ENCODE peak calls at places on chromosomes 2 and 18, in five cellular contexts. D is tibial artery, N is tibial nerve, P is heart right ventricle, O is Panc1. G is an unnamed sample.
A peak's percentile ranks its signal among the peaks of the same experiment; 100 is the strongest.

GRCh38 chr2:768484-768883 is 91.3 kb upstream of the TMEM18 start:
- DNase-seq in P (no peak), D (no peak), N (no peak), O (no peak), G (no peak)

GRCh38 chr2:109721626-109722025 is 72.5 kb upstream of the RGPD5 start:
- DNase-seq in O (no peak), D (peak; percentile 42), P (no peak), N (no peak), G (no peak)

GRCh38 chr2:72236445-72237067 is 88.9 kb upstream of the CYP26B1 start:
- DNase-seq in O (no peak), N (no peak), D (no peak), P (no peak), G (no peak)

GRCh38 chr18:61569176-61569892 is 236.1 kb downstream of the CDH20 start:
- DNase-seq in O (no peak), N (no peak), D (peak; percentile 72), P (peak; percentile 63), G (no peak)

GRCh38 chr2:149155181-149155580 is 116.7 kb downstream of the LYPD6B start:
- DNase-seq in P (no peak), O (no peak), D (no peak), N (no peak), G (peak; percentile 28)

GRCh38 chr18:50131591-50131990 is 63.4 kb downstream of the MYO5B start:
- DNase-seq in O (no peak), N (no peak), P (no peak), D (no peak), G (no peak)

GRCh38 chr2:9333591-9334171 is 89.6 kb downstream of the ITGB1BP1 start:
- DNase-seq in N (peak; percentile 65), P (peak; percentile 73), D (peak; percentile 86), O (peak; percentile 55), G (peak; percentile 37)

GRCh38 chr2:112182581-112183034 is 44.4 kb downstream of the FBLN7 start:
- DNase-seq in P (no peak), O (no peak), D (no peak), N (no peak), G (no peak)

GRCh38 chr2:240793313-240794177 is 26.5 kb downstream of the KIF1A start:
- DNase-seq in P (no peak), D (no peak), N (no peak), O (no peak), G (peak; percentile 43)

DNA sequence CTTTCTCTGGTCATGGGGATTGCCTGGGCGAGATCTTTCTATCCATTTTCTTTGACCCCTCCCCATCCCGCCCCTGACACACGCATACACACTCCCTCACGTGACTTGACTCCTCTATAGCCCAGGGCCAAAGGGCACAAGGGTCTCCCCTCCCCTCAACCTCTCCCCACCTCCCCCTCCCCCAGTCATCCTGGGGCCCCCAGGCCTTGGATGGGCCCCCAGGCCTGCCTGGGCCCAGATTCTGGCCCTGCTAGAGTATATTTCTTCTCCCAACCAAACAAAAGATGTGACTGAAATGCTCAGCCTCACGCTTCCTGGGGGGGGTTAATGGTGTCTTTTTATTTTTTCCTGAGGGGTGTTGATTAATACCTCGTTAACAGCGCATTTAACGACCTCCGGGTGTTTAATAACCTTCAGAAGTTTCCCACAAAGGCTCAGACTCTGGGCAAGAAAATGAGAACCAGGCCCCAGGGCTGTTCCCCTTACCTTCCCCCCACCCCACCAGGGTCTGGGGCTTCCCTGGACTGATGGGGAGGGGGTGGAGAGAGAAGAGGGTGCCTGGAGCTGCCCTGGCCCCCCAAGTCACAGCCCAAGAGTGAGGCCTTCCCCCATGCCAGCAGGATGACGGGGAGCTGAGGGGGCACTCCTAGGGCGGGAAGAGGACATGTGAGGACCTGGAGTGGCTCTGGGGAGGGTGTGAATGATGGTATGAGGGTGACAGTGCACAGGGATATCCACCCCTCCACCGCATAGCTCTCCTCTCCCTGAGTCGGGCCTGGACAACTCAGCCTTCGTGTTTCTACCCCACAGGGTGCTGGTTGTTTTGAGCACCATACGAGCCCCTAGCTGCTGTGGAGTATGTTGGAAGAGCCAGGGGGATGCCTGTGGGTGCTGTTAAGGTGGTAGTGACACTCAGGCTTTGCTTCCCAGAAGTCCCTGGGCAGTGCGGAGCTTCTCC is 3.6 kb downstream of the PKDCC start:
- DNase-seq in P (no peak), N (no peak), D (no peak), O (no peak), G (no peak)
- H3K4me3 ChIP-seq in P (peak overlapping the region; percentile 86), N (peak overlapping the region; percentile 74), D (peak overlapping the region; percentile 79), O (no peak overlapping the region), G (no peak overlapping the region)

GRCh38 chr2:64656379-64656778 is 2.7 kb upstream of the SERTAD2 start:
- DNase-seq in O (no peak), D (no peak), P (no peak), N (no peak), G (no peak)
- H3K4me1 ChIP-seq in O (peaks cover 20% of the 10 kb centered on the region), D (peaks cover 9% of the 10 kb centered on the region), P (peaks cover 30% of the 10 kb centered on the region), N (peaks cover 19% of the 10 kb centered on the region), G (peaks cover 4% of the 10 kb centered on the region)

DNA sequence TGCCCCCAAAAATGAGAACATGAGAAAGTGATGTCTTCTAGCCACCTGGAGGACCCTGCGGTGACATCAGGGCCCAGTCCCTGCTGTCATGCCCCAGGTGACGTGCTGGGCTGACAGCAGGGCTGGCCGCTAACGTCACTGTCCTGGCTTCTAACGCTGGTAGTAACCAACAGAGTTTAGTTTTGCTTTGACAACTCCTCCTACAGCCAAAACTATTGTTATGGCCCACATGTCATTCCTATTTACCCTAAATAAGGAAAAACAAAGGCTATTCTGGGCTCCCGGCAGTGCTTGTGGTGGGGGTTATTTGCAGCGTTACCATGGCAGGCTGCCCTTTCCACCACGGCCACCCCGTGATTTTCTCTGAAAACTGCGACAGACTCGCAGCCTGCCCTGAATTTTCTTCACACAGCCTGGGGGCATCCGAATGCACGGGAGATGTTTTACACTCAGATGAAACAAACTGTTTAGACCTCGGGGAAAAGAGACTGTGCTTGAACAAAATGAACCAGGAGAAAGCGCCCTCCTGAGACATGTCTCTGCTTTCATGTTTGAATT is 115.2 kb downstream of the FAM210A start:
- DNase-seq in D (peak; percentile 81), P (peak; percentile 80), N (no peak), O (no peak), G (no peak)
- H3K4me3 ChIP-seq in D (peak overlapping the region; percentile 52), P (peak overlapping the region; percentile 44), N (peak overlapping the region; percentile 46), O (no peak overlapping the region), G (no peak overlapping the region)

DNA sequence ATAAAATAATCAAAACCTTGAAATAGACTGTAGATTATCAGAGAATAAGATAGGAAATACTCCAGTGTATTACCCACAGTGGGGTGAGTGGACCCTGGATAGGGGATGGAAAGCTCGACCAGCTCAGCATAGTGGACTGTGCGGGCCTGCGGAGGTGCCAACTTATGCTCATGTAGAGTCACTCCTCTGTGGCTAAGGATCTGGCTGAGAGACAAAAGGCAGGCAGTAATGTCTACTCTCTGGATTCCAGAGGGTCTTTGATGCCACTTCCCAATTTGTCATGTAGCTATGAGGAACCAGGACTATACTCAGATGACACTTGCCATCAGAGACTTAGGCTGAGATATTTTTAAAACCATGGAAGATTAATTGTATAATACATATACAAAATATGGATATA is 101.9 kb upstream of the MCFD2 start:
- DNase-seq in P (no peak), N (no peak), D (no peak), O (no peak), G (no peak)
- H3K4me1 ChIP-seq in P (peaks cover 74% of the 10 kb centered on the region), N (no peaks in the 10 kb centered on the region), D (peaks cover 47% of the 10 kb centered on the region), O (peaks cover 15% of the 10 kb centered on the region), G (no peaks in the 10 kb centered on the region)

GRCh38 chr2:218896501-218897393 is 16.1 kb downstream of the WNT10A start:
- DNase-seq in O (no peak), N (no peak), P (no peak), D (no peak), G (no peak)
- H3K4me3 ChIP-seq in O (peak overlapping the region; percentile 26), N (peak overlapping the region; percentile 25), P (no peak overlapping the region), D (no peak overlapping the region), G (no peak overlapping the region)

DNA sequence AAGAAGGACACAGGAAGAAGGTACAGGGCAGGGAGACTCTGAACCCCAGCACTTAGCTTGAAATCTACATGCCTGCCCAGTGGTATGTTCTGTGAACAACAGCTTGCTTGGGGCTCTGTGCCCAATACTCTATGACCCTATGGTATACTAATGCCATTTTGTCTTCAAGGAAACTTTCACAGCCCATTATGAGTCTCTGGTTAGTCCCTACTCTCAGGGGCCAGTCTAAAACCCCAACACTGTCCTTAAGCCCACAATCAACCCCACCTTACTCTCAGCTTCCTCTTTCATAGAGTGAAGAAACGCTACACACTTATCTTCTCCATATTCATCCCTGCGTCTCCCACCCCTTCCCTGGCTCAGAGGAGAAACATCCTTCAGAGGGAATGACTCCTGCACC is 16.0 kb downstream of the NEB start:
- DNase-seq in D (no peak), P (no peak), O (no peak), N (no peak), G (no peak)
- H3K4me1 ChIP-seq in D (no peaks in the 10 kb centered on the region), P (peaks cover 4% of the 10 kb centered on the region), O (no peaks in the 10 kb centered on the region), N (no peaks in the 10 kb centered on the region), G (no peaks in the 10 kb centered on the region)

GRCh38 chr2:113754160-113754559 is 2.3 kb downstream of the SLC35F5 start:
- DNase-seq in P (no peak), D (no peak), N (no peak), O (no peak), G (no peak)
- H3K4me3 ChIP-seq in P (no peak overlapping the region), D (peak overlapping the region; percentile 63), N (no peak overlapping the region), O (peak overlapping the region; percentile 85), G (peak overlapping the region; percentile 79)

GRCh38 chr18:458016-458415 is 42.5 kb downstream of the COLEC12 start:
- DNase-seq in P (no peak), N (no peak), O (no peak), D (no peak), G (no peak)
- H3K4me1 ChIP-seq in P (peaks cover 41% of the 10 kb centered on the region), N (no peaks in the 10 kb centered on the region), O (no peaks in the 10 kb centered on the region), D (peaks cover 9% of the 10 kb centered on the region), G (no peaks in the 10 kb centered on the region)

G was measured in pancreas.